ENCODE peak calls at places on chromosome 10, in nine cellular contexts. Z, C, D, F, Y, X, Q, J and K are unnamed samples.

GRCh38 chr10:90751107-90751997 is 106.5 kb downstream of the HTR7 start:
- DNase-seq in C (no peak), Q (no peak), J (no peak), X (peak; percentile 63), Z (peak; percentile 49), Y (no peak), D (peak; percentile 42), F (no peak), K (peak; percentile 45)

GRCh38 chr10:113264333-113265131 is 288.3 kb upstream of the HABP2 start:
- DNase-seq in F (no peak), C (peak; percentile 10), J (no peak), Z (peak; percentile 21), X (peak; percentile 15), Q (no peak), Y (no peak), D (no peak), K (no peak)

GRCh38 chr10:114393482-114393881 is 10.8 kb downstream of the AFAP1L2 start:
- DNase-seq in Z (no peak), F (no peak), C (no peak), Q (no peak), X (no peak), Y (no peak), J (no peak), D (peak; percentile 42), K (no peak)

GRCh38 chr10:369441-370221 is 234.4 kb downstream of the ZMYND11 start:
- DNase-seq in Y (peak; percentile 63), D (peak; percentile 81), Z (no peak), C (no peak), X (no peak), J (no peak), Q (peak; percentile 34), F (no peak), K (no peak)

GRCh38 chr10:27743736-27744477 is 1.7 kb downstream of the MKX start:
- DNase-seq in F (no peak), Z (no peak), Y (no peak), X (peak; percentile 15), D (peak; percentile 8), J (no peak), C (peak; percentile 80), Q (no peak), K (no peak)

GRCh38 chr10:93121311-93121710 is 47.6 kb downstream of the CYP26A1 start:
- DNase-seq in Q (no peak), F (no peak), D (no peak), Y (no peak), X (no peak), J (no peak), C (no peak), Z (no peak), K (no peak)

GRCh38 chr10:93097386-93097785 is 23.7 kb downstream of the CYP26A1 start:
- DNase-seq in Y (no peak), F (no peak), C (no peak), Q (no peak), J (no peak), Z (no peak), D (no peak), X (no peak), K (no peak)

GRCh38 chr10:75265856-75266255 is 30.1 kb upstream of the COMTD1 start:
- DNase-seq in F (no peak), D (no peak), X (no peak), C (no peak), Y (no peak), Q (no peak), J (no peak), Z (no peak), K (no peak)

GRCh38 chr10:103394180-103394579 is 2.1 kb downstream of the ATP5MK start:
- DNase-seq in Q (no peak), X (no peak), D (no peak), C (peak; percentile 46), Y (no peak), F (no peak), Z (no peak), J (no peak), K (no peak)

GRCh38 chr10:103397191-103397825 is 882 bp downstream of the PDCD11 start:
- DNase-seq in Z (no peak), Y (no peak), X (peak; percentile 19), F (no peak), J (no peak), D (no peak), Q (no peak), C (peak; percentile 24), K (no peak)

GRCh38 chr10:103395754-103396066 is 565 bp downstream of the ATP5MK start:
- DNase-seq in Z (no peak), D (peak; percentile 7), X (no peak), C (peak; percentile 8), Y (no peak), F (no peak), J (no peak), Q (no peak), K (no peak)

GRCh38 chr10:103396789-103397087 is 312 bp downstream of the PDCD11 start:
- DNase-seq in Y (no peak), D (no peak), Q (no peak), X (no peak), F (no peak), C (no peak), Z (no peak), J (no peak), K (no peak)

DNA sequence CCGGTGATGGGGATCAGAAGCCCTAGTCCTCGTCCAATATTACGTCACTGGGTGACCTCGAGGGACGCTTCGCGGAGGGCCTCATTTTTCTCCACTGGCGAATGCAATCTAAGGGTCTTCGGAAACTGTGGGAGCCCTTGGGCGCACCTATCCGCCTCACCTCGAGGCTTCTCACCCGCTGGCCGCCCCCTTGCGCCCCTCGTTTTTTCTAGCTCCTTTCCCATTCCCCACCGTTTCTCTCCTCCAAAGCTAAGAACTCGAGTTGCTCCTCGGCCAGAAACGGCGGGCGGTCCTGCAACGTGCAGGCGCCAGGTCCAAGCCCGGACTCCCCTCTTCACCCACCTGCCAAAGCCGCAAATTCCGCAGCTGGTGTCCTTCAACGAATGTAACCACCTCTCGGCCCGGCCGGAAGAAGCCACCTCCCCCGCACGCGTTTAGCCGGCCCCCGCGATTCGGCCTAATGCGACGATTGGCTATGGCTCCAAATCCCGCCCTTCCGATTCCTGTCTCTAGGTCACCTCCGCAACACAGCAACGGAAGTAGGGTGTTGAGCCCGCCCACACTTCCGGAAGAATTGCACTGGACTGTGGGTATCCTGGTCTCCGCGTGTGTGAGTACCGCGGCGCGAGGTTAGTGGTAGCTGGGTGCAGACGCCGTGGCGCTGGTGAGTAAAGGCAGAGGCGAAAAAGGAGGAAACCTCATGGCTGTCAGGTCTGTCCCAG is at the start of the genes ATP5MK and PDCD11:
- DNase-seq in Y (peak; percentile 99), Z (peak; percentile 98), Q (peak; percentile 97), J (peak; percentile 99), F (peak; percentile 88), C (peak; percentile 95), X (peak; percentile 99), D (peak; percentile 98), K (peak; percentile 98)
- TF ChIP-seq CTCF in Y (no peak), Z (peak; percentile 60), Q (no peak), J (no peak), F (no peak), C (peak; percentile 20), X (no peak), D (peak; percentile 36), K (no peak)

DNA sequence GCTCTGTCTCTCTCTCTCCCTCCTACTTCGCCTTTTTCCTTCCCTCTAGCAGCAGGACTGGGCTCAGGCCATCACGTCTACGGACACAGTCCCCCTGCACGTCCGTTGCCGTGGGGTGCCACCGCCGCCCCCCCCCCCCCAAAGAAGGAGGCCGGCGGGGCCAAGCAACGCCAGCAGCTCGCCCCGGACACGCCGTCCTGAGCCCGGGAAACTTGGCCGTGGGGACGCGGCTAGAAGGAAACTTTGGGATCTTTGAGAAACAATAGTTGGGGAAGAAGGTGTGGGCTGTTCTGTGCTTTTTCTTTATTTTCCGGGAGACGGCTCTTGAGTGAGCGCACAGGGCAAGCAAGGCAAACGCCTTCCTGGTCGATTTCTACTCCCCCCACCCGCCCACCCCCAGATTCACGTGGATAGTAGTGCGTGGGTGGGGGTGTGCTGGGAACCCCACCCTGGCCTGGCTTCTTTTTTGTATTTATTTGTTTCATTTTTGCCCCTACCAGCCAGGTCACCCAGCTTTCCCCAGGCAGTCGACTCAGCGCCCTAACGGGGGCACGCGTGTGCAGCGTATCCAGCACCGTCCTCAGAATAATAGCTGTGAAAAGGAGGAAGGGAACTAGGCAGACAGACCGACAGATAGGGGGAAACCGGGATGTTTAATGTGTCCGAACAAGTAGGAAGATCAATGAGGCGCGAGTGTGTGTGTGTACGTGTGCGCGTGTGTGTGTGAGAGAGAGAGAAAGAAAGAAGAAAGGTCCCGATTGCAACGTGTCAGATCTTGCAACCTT is 1.4 kb downstream of the MXI1 start:
- DNase-seq in F (no peak), C (peak; percentile 84), Y (peak; percentile 82), Q (no peak), Z (no peak), X (peak; percentile 57), J (peak; percentile 30), D (peak; percentile 46), K (peak; percentile 31)
- TF ChIP-seq POLR2A in F (no peak), C (no peak), Y (no peak), Q (no peak), Z (no peak), X (no peak), J (no peak), D (no peak), K (peak; percentile 0)

GRCh38 chr10:124675824-124676223 is 68.4 kb downstream of the FAM53B start:
- DNase-seq in F (no peak), C (no peak), J (no peak), Z (no peak), D (no peak), X (no peak), Y (no peak), Q (no peak), K (no peak)

GRCh38 chr10:124677291-124677690 is 66.9 kb downstream of the FAM53B start:
- DNase-seq in Y (peak; percentile 80), J (no peak), Q (no peak), D (no peak), F (no peak), X (no peak), Z (no peak), C (no peak), K (no peak)

GRCh38 chr10:124675261-124675660 is 68.9 kb downstream of the FAM53B start:
- DNase-seq in Z (no peak), F (no peak), X (no peak), D (no peak), Q (no peak), C (no peak), J (no peak), Y (peak; percentile 60), K (no peak)

GRCh38 chr10:124677871-124678565 is 66.2 kb downstream of the FAM53B start:
- DNase-seq in Z (no peak), Q (no peak), D (peak; percentile 38), Y (peak; percentile 74), C (no peak), J (no peak), F (no peak), X (no peak), K (no peak)

GRCh38 chr10:124676416-124677062 is 67.6 kb downstream of the FAM53B start:
- DNase-seq in D (no peak), Q (no peak), F (no peak), Z (no peak), Y (no peak), X (no peak), J (no peak), C (peak; percentile 54), K (no peak)
- H3K27ac ChIP-seq in D (no peak overlapping the region), Q (no peak overlapping the region), F (peak overlapping the region; percentile 68), Z (no peak overlapping the region), Y (peak overlapping the region; percentile 89), X (no peak overlapping the region), J (no peak overlapping the region), C (no peak overlapping the region), K (peak overlapping the region; percentile 93)

GRCh38 chr10:104120903-104121484 is 977 bp upstream of the SFR1 start:
- DNase-seq in J (peak; percentile 88), Y (peak; percentile 93), D (peak; percentile 96), Q (peak; percentile 93), X (peak; percentile 91), F (peak; percentile 50), C (peak; percentile 86), Z (peak; percentile 87), K (peak; percentile 91)

GRCh38 chr10:104122273-104123107 is 519 bp downstream of the SFR1 start:
- DNase-seq in Z (no peak), J (no peak), Q (no peak), C (no peak), X (peak; percentile 10), F (no peak), D (peak; percentile 2), Y (no peak), K (peak; percentile 29)

GRCh38 chr10:104120512-104120902 is 1.5 kb upstream of the SFR1 start:
- DNase-seq in X (no peak), C (no peak), F (no peak), Y (no peak), J (no peak), Q (no peak), D (no peak), Z (no peak), K (no peak)

GRCh38 chr10:104121485-104122272 is at the start of gene SFR1:
- DNase-seq in C (peak; percentile 100), D (peak; percentile 97), F (peak; percentile 92), Q (peak; percentile 99), Y (peak; percentile 100), X (peak; percentile 100), J (peak; percentile 100), Z (peak; percentile 95), K (peak; percentile 95)

GRCh38 chr10:104123397-104123796 is 1.4 kb downstream of the SFR1 start:
- DNase-seq in Z (no peak), Y (no peak), F (no peak), J (no peak), C (no peak), X (no peak), D (peak; percentile 30), Q (no peak), K (no peak)
- TF ChIP-seq CTCF in Z (peak; percentile 9), Y (no peak), F (peak; percentile 28), J (no peak), C (peak; percentile 33), X (no peak), D (peak; percentile 48), Q (no peak), K (no peak)